ENCODE peak calls at places on chromosomes 1 and 21, in four cellular contexts. Q, M, I and O are unnamed samples.
A peak's percentile ranks its signal among the peaks of the same experiment; 100 is the strongest.

GRCh38 chr1:1162597-1163537 is 10.8 kb upstream of the TTLL10 start:
- DNase-seq in Q (no peak), M (peak; percentile 98), I (peak; percentile 76), O (no peak)

GRCh38 chr1:151005729-151006330 is 872 bp downstream of the MINDY1 start:
- DNase-seq in Q (no peak), M (no peak), I (peak; percentile 24), O (no peak)

GRCh38 chr1:5980314-5981008 is 11.8 kb downstream of the NPHP4 start:
- DNase-seq in Q (peak; percentile 75), M (peak; percentile 60), I (no peak), O (peak; percentile 11)

GRCh38 chr1:22582670-22583635 is 19.7 kb downstream of the EPHA8 start:
- DNase-seq in Q (peak; percentile 59), M (peak; percentile 58), I (no peak), O (no peak)

GRCh38 chr1:41400235-41400634 is 39.0 kb downstream of the FOXO6 start:
- DNase-seq in Q (no peak), M (no peak), I (no peak), O (no peak)

GRCh38 chr1:13892141-13892670 is 192.2 kb downstream of the PRDM2 start:
- DNase-seq in Q (no peak), M (no peak), I (no peak), O (no peak)

GRCh38 chr1:178664278-178664677 is 60.8 kb upstream of the RALGPS2 start:
- DNase-seq in Q (no peak), M (no peak), I (no peak), O (no peak)

GRCh38 chr1:210633636-210634035 is 304.9 kb downstream of the HHAT start:
- DNase-seq in Q (peak; percentile 51), M (no peak), I (no peak), O (no peak)

GRCh38 chr1:67646145-67647035 is 38.6 kb upstream of the GADD45A start:
- DNase-seq in Q (peak; percentile 74), M (peak; percentile 62), I (no peak), O (peak; percentile 64)

GRCh38 chr1:232322162-232322734 is 307.7 kb downstream of the SIPA1L2 start:
- DNase-seq in Q (no peak), M (no peak), I (no peak), O (no peak)

GRCh38 chr1:218665216-218665615 is 320.1 kb downstream of the TGFB2 start:
- DNase-seq in Q (peak; percentile 71), M (no peak), I (no peak), O (peak; percentile 73)

GRCh38 chr1:210132582-210132981 is 100.0 kb upstream of the SERTAD4 start:
- DNase-seq in Q (no peak), M (no peak), I (peak; percentile 11), O (peak; percentile 27)

GRCh38 chr1:35717911-35718476 is 690 bp downstream of the C1orf216 start:
- DNase-seq in Q (peak; percentile 66), M (no peak), I (peak; percentile 37), O (peak; percentile 72)

GRCh38 chr1:8598060-8598724 is 219.2 kb downstream of the RERE start:
- DNase-seq in Q (peak; percentile 42), M (peak; percentile 38), I (no peak), O (peak; percentile 77)

GRCh38 chr1:6603851-6604558 is 1.3 kb upstream of the KLHL21 start:
- DNase-seq in Q (peak; percentile 88), M (peak; percentile 54), I (peak; percentile 42), O (peak; percentile 92)

GRCh38 chr1:51433269-51433971 is 85.6 kb downstream of the EPS15 start:
- DNase-seq in Q (no peak), M (no peak), I (peak; percentile 7), O (no peak)

GRCh38 chr1:47431534-47431933 is 6.3 kb upstream of the FOXD2 start:
- DNase-seq in Q (no peak), M (no peak), I (peak; percentile 58), O (peak; percentile 56)

GRCh38 chr1:118461154-118461553 is 276.1 kb upstream of the SPAG17 start:
- DNase-seq in Q (no peak), M (no peak), I (no peak), O (no peak)

GRCh38 chr1:115753371-115753770 is 15.1 kb downstream of the CASQ2 start:
- DNase-seq in Q (no peak), M (no peak), I (no peak), O (no peak)

GRCh38 chr1:119674835-119675289 is 26.8 kb upstream of the ZNF697 start:
- DNase-seq in Q (peak; percentile 54), M (peak; percentile 58), I (peak; percentile 87), O (peak; percentile 44)

GRCh38 chr1:201185527-201186128 is 5.0 kb upstream of the IGFN1 start:
- DNase-seq in Q (no peak), M (no peak), I (no peak), O (no peak)

GRCh38 chr1:11062965-11063401 is 3.2 kb upstream of the SRM start:
- DNase-seq in Q (no peak), M (no peak), I (peak; percentile 54), O (peak; percentile 92)

GRCh38 chr1:194538453-194538852 is 1352.0 kb upstream of the B3GALT2 start:
- DNase-seq in Q (no peak), M (no peak), I (no peak), O (no peak)

GRCh38 chr1:966135-966602 is at the start of gene PLEKHN1:
- DNase-seq in Q (no peak), M (peak; percentile 83), I (peak; percentile 88), O (peak; percentile 71)

GRCh38 chr1:228766788-228767187 is 31.5 kb downstream of the RHOU start:
- DNase-seq in Q (no peak), M (no peak), I (no peak), O (no peak)

GRCh38 chr21:35266546-35266945 is 217.4 kb upstream of the RUNX1 start:
- DNase-seq in Q (no peak), M (no peak), I (peak; percentile 60), O (no peak)

GRCh38 chr1:208183977-208184901 is 59.9 kb downstream of the PLXNA2 start:
- DNase-seq in Q (peak; percentile 51), M (no peak), I (peak; percentile 99), O (peak; percentile 93)

GRCh38 chr1:202037706-202038296 is 27.4 kb downstream of the ELF3 start:
- DNase-seq in Q (no peak), M (peak; percentile 80), I (peak; percentile 80), O (peak; percentile 43)

GRCh38 chr1:7046314-7046713 is 261.1 kb downstream of the CAMTA1 start:
- DNase-seq in Q (peak; percentile 56), M (no peak), I (peak; percentile 55), O (peak; percentile 92)

GRCh38 chr1:42730988-42731387 is 9.0 kb downstream of the CLDN19 start:
- DNase-seq in Q (no peak), M (no peak), I (peak; percentile 76), O (no peak)

GRCh38 chr1:32993215-32993566 is 28.6 kb upstream of the RNF19B start:
- DNase-seq in Q (no peak), M (no peak), I (no peak), O (no peak)
- H3K4me1 ChIP-seq in Q (peaks cover 61% of the 10 kb centered on the region), M (no peaks in the 10 kb centered on the region), I (peaks cover 61% of the 10 kb centered on the region), O (peaks cover 42% of the 10 kb centered on the region)

GRCh38 chr1:25797939-25798338 is 2.1 kb upstream of the SELENON start:
- DNase-seq in Q (peak; percentile 73), M (peak; percentile 78), I (no peak), O (no peak)
- TF ChIP-seq CTCF in Q (peak; percentile 26), M (peak; percentile 28), I (peak; percentile 65), O (peak; percentile 52)

DNA sequence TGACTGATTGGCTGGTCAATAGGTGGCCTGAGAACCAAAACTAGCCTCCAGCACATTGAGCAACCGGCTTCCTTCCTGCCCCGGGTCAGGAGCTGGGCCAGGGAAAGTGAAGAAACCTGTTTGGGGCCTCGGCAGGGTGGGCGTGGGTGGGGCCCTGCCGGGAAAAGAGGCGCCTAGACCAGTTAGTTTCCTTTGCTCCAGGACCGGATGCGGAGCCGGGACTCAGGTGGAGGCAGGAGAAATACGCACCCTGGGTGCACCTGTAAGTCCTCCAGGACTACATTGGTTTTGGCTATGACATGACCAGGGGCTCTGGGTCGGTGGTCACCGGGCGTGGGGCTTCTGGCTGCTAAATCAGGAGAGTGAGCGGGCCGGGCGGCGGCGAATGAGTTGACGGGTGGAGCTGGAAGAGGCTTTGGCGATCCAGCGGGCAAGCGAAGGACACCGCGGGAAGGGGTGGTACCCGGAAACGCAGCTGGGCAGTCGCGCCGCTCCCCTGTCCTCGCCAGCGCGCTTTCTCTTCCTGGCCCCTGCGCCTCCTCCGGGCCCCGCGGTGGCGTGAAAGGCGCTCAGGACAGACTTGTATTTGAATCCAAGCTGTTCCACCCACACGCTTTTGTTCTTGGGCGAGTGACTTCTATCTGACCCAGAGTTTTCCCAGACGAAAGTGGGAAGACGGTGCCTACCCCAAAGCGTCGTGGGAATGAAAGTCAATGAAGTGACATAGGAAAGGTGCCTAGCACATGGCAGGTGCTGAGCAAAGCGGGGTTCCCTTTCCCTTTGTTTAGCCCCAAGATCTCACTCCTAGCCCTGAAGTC is 30.6 kb upstream of the JUN start:
- DNase-seq in Q (peak; percentile 66), M (peak; percentile 87), I (peak; percentile 63), O (peak; percentile 26)
- H3K4me1 ChIP-seq in Q (peaks cover 17% of the 10 kb centered on the region), M (peaks cover 9% of the 10 kb centered on the region), I (peaks cover 81% of the 10 kb centered on the region), O (peaks cover 23% of the 10 kb centered on the region)

GRCh38 chr21:43809346-43809799 is 20.0 kb downstream of the RRP1 start:
- DNase-seq in Q (no peak), M (peak; percentile 65), I (no peak), O (no peak)
- TF ChIP-seq CTCF in Q (no peak), M (no peak), I (no peak), O (no peak)

GRCh38 chr1:230000439-230001184 is 66.4 kb upstream of the GALNT2 start:
- DNase-seq in Q (no peak), M (no peak), I (no peak), O (no peak)

GRCh38 chr1:230002164-230002803 is 64.8 kb upstream of the GALNT2 start:
- DNase-seq in Q (peak; percentile 78), M (no peak), I (no peak), O (no peak)

GRCh38 chr1:230003409-230003808 is 63.6 kb upstream of the GALNT2 start:
- DNase-seq in Q (no peak), M (no peak), I (no peak), O (no peak)

GRCh38 chr1:230008721-230009120 is 58.3 kb upstream of the GALNT2 start:
- DNase-seq in Q (no peak), M (no peak), I (no peak), O (no peak)

DNA sequence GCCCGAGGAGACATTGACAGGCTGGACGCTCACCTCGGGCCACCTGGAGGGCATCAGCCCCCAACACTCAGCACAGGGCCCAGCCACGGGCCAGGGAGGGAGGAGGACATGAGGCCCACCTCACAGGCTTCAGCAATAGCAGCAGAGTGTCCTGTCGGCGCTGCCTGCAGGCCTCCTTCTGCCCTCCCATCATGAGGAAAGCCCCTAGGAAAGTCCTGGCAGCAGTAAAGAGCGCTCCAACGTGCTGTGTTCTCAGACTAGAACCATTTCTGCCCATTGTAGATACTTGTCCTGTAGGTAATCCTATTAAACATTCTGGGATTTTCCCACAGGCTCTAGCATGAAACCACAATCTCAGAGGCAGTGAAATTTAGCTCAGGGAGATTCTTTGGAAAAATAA is 62.0 kb upstream of the GALNT2 start:
- DNase-seq in Q (no peak), M (no peak), I (peak; percentile 30), O (no peak)
- H3K4me1 ChIP-seq in Q (peaks cover 12% of the 10 kb centered on the region), M (no peaks in the 10 kb centered on the region), I (no peaks in the 10 kb centered on the region), O (no peaks in the 10 kb centered on the region)